ENCODE peak calls at places on chromosomes 5 and 9, in four cellular contexts. G is lower lobe of right lung, D is body of pancreas, W is hepatocyte. C is an unnamed sample.

GRCh38 chr5:57455511-57455910 is 27.1 kb downstream of the ACTBL2 start:
- DNase-seq in W (no peak), D (no peak), G (no peak), C (no peak)

GRCh38 chr9:96274939-96275338 is 27.0 kb downstream of the HSD17B3 start:
- DNase-seq in W (no peak), G (no peak), D (no peak), C (no peak)

GRCh38 chr5:148708854-148709253 is 54.5 kb upstream of the HTR4 start:
- DNase-seq in D (no peak), W (no peak), G (no peak), C (no peak)

GRCh38 chr5:168291961-168292782 is 727 bp downstream of the WWC1 start:
- DNase-seq in D (peak; percentile 35), W (peak; percentile 74), G (no peak), C (no peak)

GRCh38 chr5:5335708-5336211 is 86.7 kb upstream of the ICE1 start:
- DNase-seq in G (no peak), D (no peak), W (peak; percentile 59), C (peak; percentile 74)

GRCh38 chr5:96432245-96433065 is 593 bp downstream of the PCSK1 start:
- DNase-seq in W (peak; percentile 6), G (no peak), D (no peak), C (no peak)

GRCh38 chr5:37886207-37886905 is 46.5 kb upstream of the GDNF start:
- DNase-seq in D (no peak), G (no peak), W (peak; percentile 28), C (no peak)

GRCh38 chr9:37730256-37730655 is 23.3 kb upstream of the TRMT10B start:
- DNase-seq in W (no peak), G (no peak), D (no peak), C (peak; percentile 29)

GRCh38 chr9:121584421-121584820 is 67.0 kb upstream of the DAB2IP start:
- DNase-seq in G (no peak), D (no peak), W (no peak), C (no peak)

GRCh38 chr5:170896779-170897178 is 35.0 kb downstream of the RANBP17 start:
- DNase-seq in W (peak; percentile 13), D (peak; percentile 42), G (peak; percentile 44), C (no peak)

GRCh38 chr5:3373391-3373790 is 222.2 kb upstream of the IRX1 start:
- DNase-seq in W (no peak), D (no peak), G (no peak), C (no peak)

GRCh38 chr5:177600458-177601018 is 606 bp downstream of the B4GALT7 start:
- DNase-seq in W (no peak), G (no peak), D (peak; percentile 20), C (no peak)

GRCh38 chr9:122109035-122109813 is 16.1 kb upstream of the TTLL11 start:
- DNase-seq in D (no peak), G (no peak), W (no peak), C (no peak)

GRCh38 chr5:74579215-74579614 is 61.3 kb downstream of the ENC1 start:
- DNase-seq in G (no peak), D (no peak), W (no peak), C (no peak)

GRCh38 chr9:21324040-21324439 is 11.2 kb downstream of the KLHL9 start:
- DNase-seq in G (no peak), W (no peak), D (no peak), C (no peak)

GRCh38 chr9:69758001-69758730 is 1.6 kb downstream of the PTAR1 start:
- DNase-seq in G (no peak), W (no peak), D (no peak), C (no peak)

GRCh38 chr9:97321251-97321650 is 13.8 kb downstream of the CCDC180 start:
- DNase-seq in D (no peak), W (no peak), G (no peak), C (no peak)

GRCh38 chr5:10595678-10596309 is 31.9 kb downstream of the ANKRD33B start:
- DNase-seq in G (no peak), D (peak; percentile 22), W (peak; percentile 69), C (peak; percentile 76)

GRCh38 chr5:153883829-153884228 is 154.9 kb downstream of the FAM114A2 start:
- DNase-seq in W (peak; percentile 21), G (no peak), D (no peak), C (peak; percentile 90)

GRCh38 chr5:33032161-33033085 is 321.3 kb downstream of the NPR3 start:
- DNase-seq in G (no peak), D (no peak), W (peak; percentile 16), C (peak; percentile 37)

GRCh38 chr9:1722404-1722803 is 292.7 kb upstream of the SMARCA2 start:
- DNase-seq in D (no peak), W (no peak), G (no peak), C (no peak)

GRCh38 chr9:123863164-123863855 is 66.6 kb downstream of the DENND1A start:
- DNase-seq in W (no peak), D (no peak), G (no peak), C (no peak)

GRCh38 chr5:116640236-116640635 is 65.6 kb upstream of the SEMA6A start:
- DNase-seq in G (no peak), W (no peak), D (no peak), C (no peak)

GRCh38 chr5:141872496-141873356 is 5.5 kb downstream of the PCDH1 start:
- DNase-seq in W (peak; percentile 18), G (no peak), D (no peak), C (no peak)

GRCh38 chr9:16126042-16126441 is 573.2 kb downstream of the CCDC171 start:
- DNase-seq in G (no peak), W (no peak), D (no peak), C (no peak)

GRCh38 chr5:73387630-73388370 is 60.8 kb downstream of the FOXD1 start:
- DNase-seq in W (no peak), D (no peak), G (no peak), C (no peak)

GRCh38 chr5:107213025-107213424 is 457.7 kb downstream of the EFNA5 start:
- DNase-seq in G (no peak), D (no peak), W (no peak), C (no peak)

GRCh38 chr9:2411459-2412215 is 209.9 kb upstream of the VLDLR start:
- DNase-seq in G (no peak), W (no peak), D (no peak), C (peak; percentile 58)

GRCh38 chr9:19373527-19373926 is 6.5 kb downstream of the RPS6 start:
- DNase-seq in G (no peak), D (no peak), W (no peak), C (no peak)

DNA sequence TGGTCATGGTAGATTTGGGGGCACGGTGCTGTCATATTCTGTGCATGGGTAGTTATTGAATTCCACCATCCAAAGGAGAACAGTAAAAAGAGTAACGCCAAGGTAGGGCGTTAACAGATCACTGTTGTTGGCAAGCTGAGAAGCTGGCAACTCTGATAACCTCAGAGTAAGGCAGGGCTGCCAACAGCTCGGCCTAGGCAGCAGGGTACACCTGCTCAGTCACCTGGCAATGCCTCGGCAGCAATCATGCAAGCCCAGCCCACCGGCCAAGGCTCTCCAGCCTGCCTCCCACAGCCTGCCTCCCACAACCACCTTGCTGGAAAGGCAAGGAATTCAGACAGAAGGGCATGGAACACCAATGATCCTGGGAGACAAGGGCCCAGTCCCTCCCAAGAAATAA is 63.9 kb downstream of the KLHL3 start:
- DNase-seq in D (peak; percentile 80), W (no peak), G (no peak), C (no peak)
- TF ChIP-seq CTCF in D (no peak), W (no peak), G (no peak), C (no peak)

GRCh38 chr9:24257726-24258125 is 288.0 kb downstream of the IZUMO3 start:
- DNase-seq in D (no peak), G (no peak), W (no peak), C (peak; percentile 20)
- H3K27me3 ChIP-seq in D (no peaks in the 10 kb centered on the region), G (no peaks in the 10 kb centered on the region), W (no peaks in the 10 kb centered on the region), C (no peaks in the 10 kb centered on the region)

GRCh38 chr5:25095261-25095660 is 450.5 kb upstream of the CDH10 start:
- DNase-seq in G (no peak), D (no peak), W (no peak), C (no peak)
- H3K4me3 ChIP-seq in G (no peak overlapping the region), D (no peak overlapping the region), W (no peak overlapping the region), C (no peak overlapping the region)

GRCh38 chr9:125659201-125659840 is 47.7 kb downstream of the MAPKAP1 start:
- DNase-seq in W (no peak), G (no peak), D (no peak), C (no peak)
- TF ChIP-seq CTCF in W (no peak), G (no peak), D (no peak), C (no peak)

C was measured in BJ.